ENCODE peak calls at places on chromosome X, in six cellular contexts. Q, A, X, G, E and T are unnamed samples.
A peak's percentile ranks its signal among the peaks of the same experiment; 100 is the strongest.

GRCh38 chrX:140274761-140275525 is 229.9 kb downstream of the SOX3 start:
- DNase-seq in Q (no peak), E (no peak), G (no peak), A (no peak), X (no peak), T (peak; percentile 48)

GRCh38 chrX:40201486-40201885 is 103.7 kb upstream of the BCOR start:
- DNase-seq in A (no peak), Q (no peak), G (no peak), X (no peak), E (no peak), T (no peak)

GRCh38 chrX:95762716-95763115 is 921.9 kb upstream of the DIAPH2 start:
- DNase-seq in G (no peak), A (no peak), Q (no peak), E (no peak), X (no peak), T (no peak)

GRCh38 chrX:43139645-43140044 is 361.7 kb upstream of the PPP1R2C start:
- DNase-seq in Q (no peak), A (no peak), E (no peak), X (no peak), G (no peak), T (no peak)

GRCh38 chrX:13898603-13899002 is 81.7 kb upstream of the GPM6B start:
- DNase-seq in G (no peak), Q (no peak), A (no peak), X (no peak), E (no peak), T (no peak)

GRCh38 chrX:49073641-49074575 is at the start of gene PRAF2:
- DNase-seq in X (peak; percentile 94), Q (peak; percentile 97), A (peak; percentile 94), G (peak; percentile 92), E (peak; percentile 92), T (peak; percentile 76)

GRCh38 chrX:21440911-21441310 is 66.7 kb downstream of the CNKSR2 start:
- DNase-seq in X (no peak), G (no peak), E (no peak), Q (no peak), A (no peak), T (no peak)

GRCh38 chrX:118603981-118604380 is 108.4 kb downstream of the DOCK11 start:
- DNase-seq in X (peak; percentile 26), A (peak; percentile 53), G (peak; percentile 43), E (peak; percentile 21), Q (no peak), T (peak; percentile 47)

GRCh38 chrX:43493751-43494150 is 162.3 kb upstream of the MAOA start:
- DNase-seq in G (no peak), X (no peak), E (no peak), Q (no peak), A (no peak), T (no peak)

GRCh38 chrX:80828232-80828631 is 18.6 kb upstream of the BRWD3 start:
- DNase-seq in A (no peak), X (no peak), E (no peak), Q (no peak), G (no peak), T (no peak)

GRCh38 chrX:9539611-9540387 is 74.9 kb downstream of the TBL1X start:
- DNase-seq in G (no peak), A (no peak), Q (no peak), E (no peak), X (no peak), T (no peak)

GRCh38 chrX:11770320-11770719 is 12.3 kb downstream of the MSL3 start:
- DNase-seq in E (no peak), X (peak; percentile 28), Q (peak; percentile 81), A (peak; percentile 49), G (no peak), T (no peak)

GRCh38 chrX:70436380-70436779 is 8.3 kb upstream of the DLG3 start:
- DNase-seq in E (no peak), G (no peak), X (no peak), A (no peak), Q (no peak), T (no peak)

GRCh38 chrX:44890247-44890646 is 17.3 kb downstream of the KDM6A start:
- DNase-seq in Q (no peak), E (no peak), G (no peak), A (no peak), X (no peak), T (no peak)

GRCh38 chrX:2478546-2479419 is 22.0 kb downstream of the DHRSX start:
- DNase-seq in G (no peak), A (no peak), Q (peak; percentile 46), E (no peak), X (no peak), T (no peak)

GRCh38 chrX:16695079-16695676 is 17.3 kb downstream of the CTPS2 start:
- DNase-seq in E (peak; percentile 23), G (peak; percentile 56), Q (peak; percentile 84), X (peak; percentile 65), A (peak; percentile 33), T (peak; percentile 52)

DNA sequence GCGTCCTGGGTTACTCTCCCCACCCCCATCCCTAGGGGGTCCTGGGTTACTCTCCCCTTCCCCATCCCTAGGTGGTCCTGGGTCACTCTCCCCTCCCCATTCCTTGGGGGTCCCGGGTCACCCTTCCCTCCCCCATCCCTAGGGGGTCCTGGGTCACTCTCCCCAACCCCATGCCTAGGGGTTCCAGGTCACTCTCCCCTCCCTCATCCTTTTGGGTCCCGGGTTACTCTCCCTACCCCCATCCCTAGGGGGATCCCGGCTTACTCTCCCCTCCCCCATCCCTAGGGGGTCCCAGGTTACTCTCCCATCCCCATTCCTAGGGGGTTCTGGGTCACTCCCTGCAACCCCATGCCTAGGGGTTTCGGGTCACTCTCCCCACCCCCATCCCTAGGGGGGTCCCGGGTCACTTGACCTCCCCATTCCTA is 1.4 kb downstream of the ASMTL start:
- DNase-seq in Q (no peak), X (no peak), E (no peak), A (no peak), G (no peak), T (no peak)
- H3K4me3 ChIP-seq in Q (no peak overlapping the region), X (no peak overlapping the region), E (no peak overlapping the region), A (peak overlapping the region; percentile 99), G (no peak overlapping the region), T (no peak overlapping the region)

GRCh38 chrX:153828308-153828707 is 2.0 kb downstream of the PDZD4 start:
- DNase-seq in X (no peak), Q (peak; percentile 60), E (no peak), A (no peak), G (peak; percentile 13), T (no peak)
- H3K4me3 ChIP-seq in X (peak overlapping the region; percentile 31), Q (no peak overlapping the region), E (no peak overlapping the region), A (peak overlapping the region; percentile 60), G (peak overlapping the region; percentile 30), T (no peak overlapping the region)

GRCh38 chrX:47181301-47181700 is 12.3 kb upstream of the UBA1 start:
- DNase-seq in G (no peak), A (no peak), Q (peak; percentile 51), E (no peak), X (no peak), T (no peak)
- H3K4me3 ChIP-seq in G (no peak overlapping the region), A (no peak overlapping the region), Q (no peak overlapping the region), E (no peak overlapping the region), X (no peak overlapping the region), T (no peak overlapping the region)

GRCh38 chrX:66005832-66006449 is 33.9 kb downstream of the VSIG4 start:
- DNase-seq in Q (no peak), A (no peak), G (no peak), E (no peak), X (no peak), T (no peak)

GRCh38 chrX:66002832-66003680 is 36.8 kb downstream of the VSIG4 start:
- DNase-seq in A (no peak), X (no peak), G (no peak), Q (no peak), E (no peak), T (no peak)

GRCh38 chrX:66008403-66008970 is 31.4 kb downstream of the VSIG4 start:
- DNase-seq in X (no peak), Q (no peak), E (no peak), G (no peak), A (no peak), T (no peak)

GRCh38 chrX:66007851-66008250 is 32.0 kb downstream of the VSIG4 start:
- DNase-seq in A (no peak), Q (no peak), E (no peak), G (no peak), X (no peak), T (no peak)

GRCh38 chrX:66004928-66005831 is 34.7 kb downstream of the VSIG4 start:
- DNase-seq in E (no peak), G (no peak), X (no peak), A (no peak), Q (no peak), T (no peak)
- H3K4me3 ChIP-seq in E (no peak overlapping the region), G (no peak overlapping the region), X (no peak overlapping the region), A (no peak overlapping the region), Q (no peak overlapping the region), T (no peak overlapping the region)